ENCODE peak calls at places on chromosomes 4 and X, in seven cellular contexts. B is activated T-cell treated with anti-CD3 and anti-CD28 coated beads for 24 hours; H is astrocyte of the spinal cord; M is stimulated activated CD8-positive, alpha-beta memory T cell treated with anti-CD3 and anti-CD28 coated beads, Interleukin-2, amount 100 ng/mL, for 1 hour; K is NCI-H774; G is NCI-H460; F is T-helper 9 cell. E is an unnamed sample.

GRCh38 chr4:16687845-16688244 is 210.6 kb downstream of the LDB2 start:
- DNase-seq in M (no peak), G (no peak), B (no peak), F (no peak), K (no peak), H (peak; percentile 60), E (no peak)

GRCh38 chr4:147355849-147356248 is 125.0 kb upstream of the EDNRA start:
- DNase-seq in M (no peak), G (peak; percentile 1), B (no peak), K (no peak), F (no peak), H (peak; percentile 95), E (no peak)

GRCh38 chrX:119784747-119785446 is 6.5 kb downstream of the RPL39 start:
- DNase-seq in G (peak; percentile 36), F (peak; percentile 40), K (no peak), H (no peak), M (no peak), B (peak; percentile 21), E (no peak)

GRCh38 chrX:47723083-47723482 is 64.1 kb upstream of the UXT start:
- DNase-seq in F (no peak), G (no peak), M (no peak), B (no peak), K (no peak), H (no peak), E (no peak)

GRCh38 chr4:166012129-166013078 is 139.4 kb downstream of the TLL1 start:
- DNase-seq in B (no peak), K (no peak), G (no peak), F (no peak), M (no peak), H (peak; percentile 46), E (no peak)

GRCh38 chr4:47209833-47210232 is 178.5 kb downstream of the GABRB1 start:
- DNase-seq in G (no peak), B (no peak), M (no peak), F (no peak), H (peak; percentile 82), K (no peak), E (no peak)

GRCh38 chr4:42397635-42398447 is 553 bp downstream of the SHISA3 start:
- DNase-seq in G (no peak), B (no peak), F (no peak), K (no peak), M (no peak), H (peak; percentile 40), E (no peak)

GRCh38 chrX:49071877-49072711 is 1.7 kb downstream of the PRAF2 start:
- DNase-seq in F (no peak), M (no peak), G (no peak), H (peak; percentile 77), B (no peak), K (no peak), E (no peak)

GRCh38 chr4:85496933-85497332 is 22.0 kb downstream of the ARHGAP24 start:
- DNase-seq in F (no peak), B (no peak), G (peak; percentile 14), M (no peak), K (no peak), H (peak; percentile 84), E (no peak)

GRCh38 chr4:46051392-46051791 is 72.5 kb downstream of the GABRG1 start:
- DNase-seq in F (no peak), G (no peak), H (no peak), M (no peak), B (no peak), K (no peak), E (no peak)

GRCh38 chrX:20061869-20062254 is 54.8 kb downstream of the MAP7D2 start:
- DNase-seq in K (no peak), H (peak; percentile 68), G (no peak), B (no peak), M (no peak), F (no peak), E (no peak)

GRCh38 chrX:40343319-40343718 is 237.5 kb upstream of the ATP6AP2 start:
- DNase-seq in M (no peak), B (no peak), K (no peak), F (no peak), H (no peak), G (no peak), E (no peak)

GRCh38 chr4:78601013-78601412 is 49.4 kb downstream of the ANXA3 start:
- DNase-seq in B (no peak), K (no peak), G (no peak), H (no peak), M (no peak), F (no peak), E (no peak)

GRCh38 chr4:7393491-7394183 is 41.1 kb downstream of the PSAPL1 start:
- DNase-seq in H (no peak), K (no peak), B (no peak), M (no peak), G (no peak), F (no peak), E (no peak)

GRCh38 chr4:157739237-157739636 is 433.6 kb downstream of the GASK1B start:
- DNase-seq in M (no peak), K (no peak), H (peak; percentile 19), B (no peak), G (no peak), F (no peak), E (no peak)

GRCh38 chr4:161457311-161457710 is 706.5 kb downstream of the FSTL5 start:
- DNase-seq in H (no peak), B (no peak), M (no peak), G (no peak), K (no peak), F (no peak), E (no peak)

GRCh38 chr4:26319467-26320158 is 1.2 kb upstream of the RBPJ start:
- DNase-seq in B (peak; percentile 97), K (peak; percentile 98), H (peak; percentile 100), F (peak; percentile 95), G (peak; percentile 99), M (peak; percentile 80), E (peak; percentile 98)

GRCh38 chrX:151510203-151510602 is 53.3 kb upstream of the PASD1 start:
- DNase-seq in G (no peak), M (no peak), H (no peak), K (no peak), F (no peak), B (no peak), E (no peak)

GRCh38 chr4:6470502-6471302 is 1.7 kb downstream of the PPP2R2C start:
- DNase-seq in H (peak; percentile 4), F (no peak), B (no peak), K (no peak), M (no peak), G (peak; percentile 43), E (peak; percentile 39)

GRCh38 chr4:132266374-132266773 is 882.7 kb upstream of the PCDH10 start:
- DNase-seq in M (no peak), H (no peak), G (no peak), F (no peak), B (no peak), K (no peak), E (no peak)

GRCh38 chrX:119690921-119691716 is 1.8 kb downstream of the SEPTIN6 start:
- DNase-seq in G (no peak), M (no peak), F (peak; percentile 32), B (no peak), H (no peak), K (no peak), E (no peak)

GRCh38 chrX:9414416-9414815 is 50.4 kb upstream of the TBL1X start:
- DNase-seq in B (no peak), F (no peak), G (no peak), M (no peak), H (no peak), K (no peak), E (no peak)

GRCh38 chr4:118076958-118077766 is 42.9 kb downstream of the NDST3 start:
- DNase-seq in B (no peak), F (no peak), K (no peak), H (peak; percentile 15), M (no peak), G (peak; percentile 28), E (no peak)

GRCh38 chrX:9374537-9374936 is 90.3 kb upstream of the TBL1X start:
- DNase-seq in M (no peak), H (no peak), F (no peak), B (no peak), K (no peak), G (no peak), E (no peak)

GRCh38 chr4:51995647-51996046 is 24.5 kb downstream of the LRRC66 start:
- DNase-seq in F (no peak), M (no peak), G (no peak), H (no peak), B (no peak), K (no peak), E (no peak)

GRCh38 chrX:64202808-64203320 is 2.6 kb downstream of the AMER1 start:
- DNase-seq in M (no peak), B (no peak), G (no peak), F (no peak), K (no peak), H (peak; percentile 3), E (no peak)

GRCh38 chrX:140815868-140816267 is 106.3 kb downstream of the LINC00632 start:
- DNase-seq in F (no peak), H (peak; percentile 42), K (no peak), M (no peak), G (no peak), B (no peak), E (no peak)

GRCh38 chr4:148515248-148515647 is 73.0 kb upstream of the NR3C2 start:
- DNase-seq in G (no peak), F (no peak), H (peak; percentile 72), K (no peak), M (no peak), B (no peak), E (no peak)

GRCh38 chr4:4772534-4772933 is 86.9 kb upstream of the MSX1 start:
- DNase-seq in B (no peak), K (no peak), H (no peak), G (no peak), F (no peak), M (no peak), E (no peak)

GRCh38 chr4:1321946-1322650 is 24.9 kb upstream of the UVSSA start:
- DNase-seq in K (no peak), H (no peak), M (no peak), B (no peak), F (no peak), G (no peak), E (no peak)

GRCh38 chr4:6498511-6499240 is 26.3 kb upstream of the PPP2R2C start:
- DNase-seq in M (no peak), B (no peak), K (no peak), G (no peak), H (no peak), F (no peak), E (no peak)

GRCh38 chr4:70859066-70859465 is 19.4 kb upstream of the GRSF1 start:
- DNase-seq in F (no peak), M (no peak), H (no peak), G (no peak), B (no peak), K (no peak), E (no peak)

GRCh38 chr4:185755451-185755850 is 56.5 kb downstream of the SORBS2 start:
- DNase-seq in B (no peak), G (no peak), K (no peak), F (no peak), M (no peak), H (no peak), E (no peak)